ENCODE peak calls at places on chromosomes 13 and 19, in seven cellular contexts. E is A549, K is right lobe of liver, N is K562, L is thyroid gland, C is stomach, X is uterus. V is an unnamed sample.

GRCh38 chr13:98371624-98372023 is 194.6 kb upstream of the RNF113B start:
- DNase-seq in N (no peak), C (no peak), E (no peak), K (no peak), L (no peak), X (no peak), V (no peak)

GRCh38 chr19:47428177-47428894 is 9.0 kb upstream of the MEIS3 start:
- DNase-seq in C (peak), X (peak), E (peak), N (peak), L (peak), K (peak), V (peak)

GRCh38 chr13:40485611-40486517 is 180.6 kb downstream of the FOXO1 start:
- DNase-seq in E (no peak), L (no peak), X (no peak), K (no peak), C (no peak), N (no peak), V (no peak)

GRCh38 chr19:1070931-1071791 is 4.2 kb downstream of the ARHGAP45 start:
- DNase-seq in L (no peak), E (no peak), N (no peak), X (no peak), K (no peak), C (no peak), V (peak)

GRCh38 chr19:10501971-10502523 is 1.1 kb downstream of the KEAP1 start:
- DNase-seq in X (peak), C (peak), L (peak), K (peak), E (peak), N (peak), V (peak)

GRCh38 chr19:24033962-24034342 is 53.0 kb upstream of the ZNF254 start:
- DNase-seq in X (peak), L (peak), N (peak), K (peak), E (peak), C (peak), V (peak)

GRCh38 chr13:84366484-84366883 is 484.2 kb upstream of the SLITRK1 start:
- DNase-seq in C (no peak), X (no peak), K (no peak), E (no peak), N (no peak), L (no peak), V (no peak)

GRCh38 chr13:32302461-32302860 is 12.7 kb downstream of the ZAR1L start:
- DNase-seq in E (no peak), C (no peak), K (no peak), L (no peak), X (no peak), N (no peak), V (no peak)

GRCh38 chr13:74289861-74290260 is 155.7 kb upstream of the KLF12 start:
- DNase-seq in C (no peak), K (no peak), E (no peak), X (no peak), L (no peak), N (no peak), V (no peak)

GRCh38 chr13:100075700-100076587 is 12.9 kb upstream of the PCCA start:
- DNase-seq in C (no peak), K (peak), E (no peak), N (no peak), L (no peak), X (no peak), V (no peak)

GRCh38 chr13:73000027-73000674 is 58.7 kb upstream of the KLF5 start:
- DNase-seq in N (no peak), X (no peak), L (no peak), K (no peak), C (no peak), E (no peak), V (no peak)

GRCh38 chr13:35953537-35954206 is 177.5 kb downstream of the DCLK1 start:
- DNase-seq in L (peak), K (no peak), X (peak), N (peak), E (peak), C (peak), V (no peak)

GRCh38 chr13:83498486-83499190 is 383.6 kb downstream of the SLITRK1 start:
- DNase-seq in L (no peak), K (no peak), N (no peak), E (peak), C (no peak), X (no peak), V (no peak)

GRCh38 chr13:111206148-111206547 is 91.0 kb downstream of the ARHGEF7 start:
- DNase-seq in E (no peak), K (no peak), N (no peak), L (peak), C (no peak), X (no peak), V (no peak)

GRCh38 chr19:10836478-10837325 is 690 bp upstream of the TMED1 start:
- DNase-seq in L (peak), C (peak), N (peak), E (peak), X (peak), K (peak), V (peak)

GRCh38 chr13:44664308-44664707 is 88.2 kb upstream of the TSC22D1 start:
- DNase-seq in E (no peak), L (no peak), C (no peak), K (no peak), X (no peak), N (no peak), V (no peak)

GRCh38 chr19:47863514-47863936 is 4.5 kb downstream of the TPRX2 start:
- DNase-seq in X (peak), L (peak), K (peak), E (peak), C (peak), N (peak), V (peak)

GRCh38 chr13:73299787-73300186 is 241.0 kb downstream of the KLF5 start:
- DNase-seq in C (no peak), N (no peak), X (no peak), L (no peak), E (no peak), K (no peak), V (no peak)

GRCh38 chr19:18002347-18002850 is 5.6 kb upstream of the ARRDC2 start:
- DNase-seq in N (no peak), L (no peak), K (peak), X (no peak), E (no peak), C (no peak), V (peak)

GRCh38 chr13:75271851-75272250 is 210.1 kb downstream of the TBC1D4 start:
- DNase-seq in X (no peak), K (no peak), N (no peak), C (no peak), L (no peak), E (no peak), V (no peak)

GRCh38 chr19:48656840-48657474 is 11.0 kb upstream of the CA11 start:
- DNase-seq in L (peak), N (no peak), X (no peak), K (no peak), E (peak), C (no peak), V (no peak)

GRCh38 chr13:97822377-97822776 is 131.1 kb upstream of the IPO5 start:
- DNase-seq in L (no peak), X (no peak), E (no peak), N (no peak), K (no peak), C (no peak), V (no peak)

GRCh38 chr13:97539651-97540230 is 105.8 kb downstream of the RAP2A start:
- DNase-seq in K (no peak), N (no peak), C (no peak), L (no peak), X (no peak), E (no peak), V (no peak)

GRCh38 chr13:64697226-64697625 is 2532.9 kb downstream of the PCDH9 start:
- DNase-seq in L (no peak), E (no peak), X (no peak), N (no peak), C (no peak), K (no peak), V (no peak)

GRCh38 chr13:66714795-66715194 is 515.3 kb downstream of the PCDH9 start:
- DNase-seq in C (no peak), E (no peak), N (no peak), K (no peak), X (no peak), L (no peak), V (no peak)

GRCh38 chr19:35945121-35945792 is 9.1 kb downstream of the LRFN3 start:
- DNase-seq in N (no peak), E (no peak), X (no peak), C (no peak), K (no peak), L (no peak), V (no peak)

GRCh38 chr13:45162821-45163220 is 38.0 kb downstream of the KCTD4 start:
- DNase-seq in C (no peak), L (no peak), X (no peak), K (no peak), E (peak), N (no peak), V (no peak)

GRCh38 chr13:77544365-77544764 is 8.9 kb downstream of the SCEL start:
- DNase-seq in X (peak), N (no peak), E (no peak), C (peak), K (peak), L (peak), V (peak)

GRCh38 chr19:13861392-13861713 is 15.6 kb upstream of the NANOS3 start:
- DNase-seq in N (no peak), X (no peak), K (no peak), C (no peak), E (no peak), L (no peak), V (no peak)

GRCh38 chr19:8334458-8335342 is 8.4 kb downstream of the KANK3 start:
- DNase-seq in X (no peak), N (no peak), E (peak), K (peak), L (peak), C (peak), V (peak)

GRCh38 chr19:8336665-8337064 is 6.4 kb downstream of the KANK3 start:
- DNase-seq in K (no peak), X (no peak), L (no peak), E (no peak), N (no peak), C (no peak), V (no peak)

GRCh38 chr19:8333771-8334457 is 9.1 kb downstream of the KANK3 start:
- DNase-seq in K (no peak), E (no peak), L (no peak), C (no peak), X (no peak), N (no peak), V (no peak)

GRCh38 chr19:8336072-8336569 is 6.9 kb downstream of the KANK3 start:
- DNase-seq in X (no peak), E (no peak), N (no peak), L (peak), K (no peak), C (no peak), V (peak)

GRCh38 chr19:8335343-8336071 is 7.6 kb downstream of the KANK3 start:
- DNase-seq in E (peak), C (no peak), K (no peak), N (no peak), X (no peak), L (no peak), V (no peak)
- H3K4me3 ChIP-seq in E (peak), C (peak), K (peak), N (peak), X (no peak), L (no peak), V (peak)

GRCh38 chr19:2977001-2977685 is at the start of gene TLE6:
- DNase-seq in K (peak), X (peak), C (peak), E (peak), N (peak), L (peak), V (peak)
- TF ChIP-seq POLR2A in K (no peak), X (no peak), C (no peak), E (no peak), N (peak), L (peak), V (no peak)

GRCh38 chr19:4368128-4368820 is 24.9 kb downstream of the MPND start:
- DNase-seq in X (peak), K (no peak), E (no peak), C (no peak), N (no peak), L (peak), V (no peak)
- H3K4me3 ChIP-seq in X (no peak), K (no peak), E (no peak), C (no peak), N (no peak), L (no peak), V (no peak)

DNA sequence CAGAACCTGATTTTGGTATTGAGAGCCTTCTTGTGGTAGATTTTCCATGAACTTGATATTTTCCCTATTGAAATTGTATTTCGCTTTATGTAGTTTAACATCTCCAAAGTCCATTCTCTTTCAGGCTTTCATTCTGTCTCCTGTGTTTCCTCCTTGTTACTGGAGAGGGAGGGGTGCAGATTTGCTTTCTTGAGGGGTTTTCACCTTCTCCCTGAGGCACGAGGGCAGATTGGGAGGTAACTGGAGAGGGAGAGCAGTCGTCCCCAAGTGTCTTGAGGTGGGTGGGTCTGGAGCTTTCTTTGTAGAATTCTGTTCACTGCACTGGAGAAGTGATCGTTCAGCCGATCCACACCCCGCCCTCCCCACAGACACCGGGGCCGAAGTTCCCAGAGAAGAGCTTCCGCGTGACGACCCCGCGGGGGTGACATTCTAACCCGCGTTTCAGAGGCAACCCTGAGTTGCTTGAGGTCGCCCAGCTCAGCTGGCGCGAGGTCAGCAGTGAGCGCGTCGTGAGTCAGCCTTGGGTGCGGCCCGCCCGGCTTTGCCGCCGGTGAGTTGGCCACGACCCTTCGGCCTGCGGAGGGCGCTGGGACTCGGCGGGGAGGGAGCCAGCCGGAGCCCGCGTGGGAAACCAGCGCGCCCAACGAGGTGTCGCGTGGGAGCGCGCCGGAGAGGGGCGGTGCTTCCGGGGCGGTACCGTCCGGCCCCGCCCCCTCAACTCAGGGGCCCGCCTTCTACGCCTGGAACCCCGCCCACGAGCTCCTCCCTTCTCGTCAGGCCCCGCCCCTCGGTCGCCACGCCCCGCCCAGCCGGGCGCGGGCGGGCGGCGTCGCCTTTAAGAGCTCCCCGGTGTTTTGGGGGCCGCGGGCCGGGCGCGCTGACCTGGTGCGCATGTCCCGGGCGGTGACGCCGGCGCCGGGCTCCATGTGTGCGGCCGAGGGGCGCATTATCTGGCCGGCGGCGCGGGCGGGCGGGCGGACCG is at the start of gene GATAD2A:
- DNase-seq in K (peak), X (peak), N (peak), C (peak), E (peak), L (peak), V (peak)
- TF ChIP-seq POLR2A in K (peak), X (peak), N (peak), C (no peak), E (no peak), L (peak), V (no peak)

DNA sequence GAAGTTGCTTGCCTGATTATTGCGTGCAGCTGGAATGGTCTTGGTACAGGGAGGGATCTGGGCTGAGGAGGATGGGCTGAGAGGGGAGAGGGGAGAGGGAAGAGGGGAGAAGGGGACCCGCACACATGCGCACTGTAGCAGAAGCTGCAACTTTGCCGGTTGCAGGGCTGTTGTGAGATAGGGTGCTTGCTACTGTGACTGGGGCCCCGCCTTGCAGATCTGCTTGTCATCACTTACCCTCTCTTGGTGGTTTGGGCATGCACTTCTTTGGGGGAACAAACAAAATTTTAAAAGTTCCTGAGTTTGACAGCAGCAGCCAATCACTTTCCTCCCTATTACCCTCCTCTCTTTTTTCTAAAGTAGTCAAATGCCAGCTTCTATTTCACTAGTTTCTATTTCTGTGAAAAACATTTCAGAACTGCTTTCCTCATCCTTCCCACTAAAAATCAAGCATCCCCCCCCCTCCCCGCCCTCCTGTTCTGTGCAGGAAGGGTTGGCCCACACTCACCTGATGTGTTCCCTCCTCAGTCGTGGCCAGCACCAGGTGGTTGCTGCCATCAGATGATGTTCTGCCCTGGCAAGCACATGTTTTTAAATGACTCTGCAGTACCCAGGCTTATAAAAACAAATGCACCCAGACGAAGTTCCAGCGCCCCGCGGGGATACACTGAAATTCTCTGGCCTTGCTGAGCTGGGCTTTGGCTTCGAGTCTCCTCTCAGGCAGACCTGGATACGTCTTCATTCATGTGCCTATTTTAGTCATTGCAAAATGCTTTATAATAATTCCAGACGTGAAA is 316.5 kb downstream of the DLEU7 start:
- DNase-seq in C (no peak), E (no peak), K (no peak), N (no peak), L (peak), X (no peak), V (peak)
- H3K4me3 ChIP-seq in C (no peak), E (no peak), K (no peak), N (no peak), L (no peak), X (no peak), V (no peak)

GRCh38 chr19:49664171-49665070 is 1.2 kb downstream of the IRF3 start:
- DNase-seq in X (peak), L (peak), E (peak), C (peak), K (peak), N (peak), V (peak)
- TF ChIP-seq POLR2A in X (peak), L (peak), E (peak), C (no peak), K (peak), N (peak), V (no peak)

GRCh38 chr19:2744113-2744512 is 4.3 kb upstream of the SLC39A3 start:
- DNase-seq in E (no peak), X (no peak), K (no peak), N (no peak), C (no peak), L (no peak), V (no peak)

GRCh38 chr19:2739602-2740313 is at the start of gene SLC39A3:
- DNase-seq in L (peak), C (peak), K (peak), E (peak), X (peak), N (peak), V (peak)

GRCh38 chr19:2743099-2743498 is 3.3 kb upstream of the SLC39A3 start:
- DNase-seq in C (no peak), X (no peak), K (no peak), L (no peak), N (no peak), E (no peak), V (no peak)

GRCh38 chr19:2736550-2737190 is 3.1 kb downstream of the SLC39A3 start:
- DNase-seq in E (no peak), N (no peak), K (no peak), L (no peak), X (no peak), C (no peak), V (no peak)

DNA sequence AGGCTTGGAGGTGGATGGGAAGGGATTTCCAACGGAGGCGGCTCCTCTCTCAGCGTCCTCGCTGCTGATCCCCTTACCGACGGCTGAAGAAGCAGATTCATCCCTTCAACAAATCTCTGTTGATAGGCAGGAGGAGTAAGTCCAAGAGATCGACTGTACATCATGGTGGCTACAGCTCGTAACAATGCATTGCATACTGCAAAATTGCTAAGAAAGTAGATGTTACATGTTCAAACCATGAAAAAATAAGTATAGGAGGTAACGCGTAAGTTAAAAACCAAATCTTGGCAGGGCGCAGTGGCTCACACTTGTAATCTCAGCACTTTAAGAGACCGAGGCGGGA is 468 bp upstream of the SLC39A3 start:
- DNase-seq in X (no peak), N (no peak), E (no peak), K (no peak), L (no peak), C (no peak), V (no peak)
- H3K4me3 ChIP-seq in X (no peak), N (peak), E (no peak), K (peak), L (no peak), C (no peak), V (peak)

GRCh38 chr19:53868892-53869804 is 1.5 kb downstream of the MYADM start:
- DNase-seq in C (peak), K (peak), L (peak), E (peak), X (peak), N (peak), V (peak)
- TF ChIP-seq POLR2A in C (peak), K (peak), L (peak), E (no peak), X (peak), N (peak), V (peak)

DNA sequence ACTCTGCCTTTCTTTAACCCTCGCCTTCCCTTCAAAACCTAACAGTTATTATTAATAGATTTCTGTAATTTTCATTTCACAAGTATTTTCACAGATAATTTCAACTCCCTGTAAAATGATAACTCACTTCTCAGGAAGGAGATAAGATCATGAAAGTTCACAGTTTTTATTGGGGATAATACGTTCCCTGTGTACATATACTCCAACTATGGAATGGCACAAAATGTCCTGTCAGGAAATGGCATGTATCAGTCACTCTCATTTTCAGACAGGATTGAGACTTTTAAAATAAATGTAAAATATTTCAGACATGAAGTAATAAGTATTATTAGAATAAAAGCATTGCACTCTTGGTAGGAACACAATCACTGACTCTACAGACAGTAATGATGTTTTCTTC is 932 bp upstream of the TRAPPC2B start:
- DNase-seq in K (no peak), N (no peak), E (no peak), C (no peak), X (no peak), L (no peak), V (no peak)
- H3K4me3 ChIP-seq in K (peak), N (peak), E (peak), C (peak), X (no peak), L (peak), V (peak)

V was measured in upper lobe of left lung.